ENCODE peak calls at places on chromosomes 7 and 10, in four cellular contexts. R is esophagus squamous epithelium, W is BE2C, Y is pancreas. J is an unnamed sample.
A peak's percentile ranks its signal among the peaks of the same experiment; 100 is the strongest.

GRCh38 chr10:93991596-93992284 is 2.0 kb upstream of the PLCE1 start:
- DNase-seq in R (no peak), W (peak; percentile 7), Y (no peak), J (no peak)

GRCh38 chr10:12603766-12604470 is 254.6 kb downstream of the CAMK1D start:
- DNase-seq in R (no peak), W (no peak), Y (no peak), J (no peak)

GRCh38 chr10:11875499-11876281 is 52.5 kb downstream of the PROSER2 start:
- DNase-seq in R (peak; percentile 11), W (no peak), Y (peak; percentile 87), J (no peak)

GRCh38 chr10:54613162-54613561 is 187.9 kb downstream of the PCDH15 start:
- DNase-seq in R (no peak), W (no peak), Y (no peak), J (no peak)

GRCh38 chr10:44020322-44021111 is 364.4 kb downstream of the CXCL12 start:
- DNase-seq in R (no peak), W (no peak), Y (no peak), J (peak; percentile 37)

GRCh38 chr10:93873427-93874115 is 20.2 kb upstream of the SLC35G1 start:
- DNase-seq in R (no peak), W (no peak), Y (no peak), J (no peak)

GRCh38 chr7:107874605-107875446 is 16.2 kb upstream of the DLD start:
- DNase-seq in R (no peak), W (peak; percentile 57), Y (no peak), J (no peak)

GRCh38 chr7:65004575-65004974 is 1.9 kb downstream of the ERV3-1 start:
- DNase-seq in R (no peak), W (no peak), Y (no peak), J (no peak)

GRCh38 chr7:144132262-144132661 is 9.3 kb downstream of the OR2A14 start:
- DNase-seq in R (no peak), W (no peak), Y (no peak), J (no peak)

GRCh38 chr10:122051609-122052385 is 62.8 kb downstream of the TACC2 start:
- DNase-seq in R (no peak), W (peak; percentile 58), Y (no peak), J (no peak)

GRCh38 chr7:140640727-140641531 is at the start of gene DENND2A:
- DNase-seq in R (no peak), W (peak; percentile 85), Y (peak; percentile 83), J (no peak)

GRCh38 chr10:63901228-63901627 is 380.0 kb downstream of the REEP3 start:
- DNase-seq in R (no peak), W (no peak), Y (no peak), J (no peak)

GRCh38 chr10:71736570-71737355 is 17.2 kb upstream of the C10orf105 start:
- DNase-seq in R (no peak), W (no peak), Y (no peak), J (no peak)

GRCh38 chr7:97145068-97145467 is 27.6 kb downstream of the SDHAF3 start:
- DNase-seq in R (no peak), W (no peak), Y (no peak), J (no peak)

GRCh38 chr7:151168022-151168786 is 710 bp upstream of the GBX1 start:
- DNase-seq in R (no peak), W (peak; percentile 57), Y (peak; percentile 79), J (no peak)

DNA sequence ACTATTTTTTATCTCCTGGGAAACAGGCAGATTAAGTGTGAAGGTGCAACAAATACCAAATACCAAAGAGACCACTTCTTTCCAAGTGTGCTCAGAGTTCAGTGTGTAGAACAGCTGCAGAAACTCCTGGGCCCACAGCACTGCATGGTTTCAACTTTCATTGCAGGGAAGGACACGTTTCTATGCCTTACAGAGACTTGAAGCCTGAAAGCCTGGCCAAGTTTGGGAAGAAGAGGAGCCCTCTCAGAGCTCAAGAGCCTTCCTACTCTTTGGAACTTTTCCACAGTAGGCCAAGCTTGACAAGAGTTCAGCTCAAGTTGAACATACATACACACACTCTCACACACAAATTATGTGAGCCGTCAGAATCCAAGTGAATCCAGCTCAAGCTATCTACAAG is 2.5 kb downstream of the HOXA4 start:
- DNase-seq in R (no peak), W (no peak), Y (no peak), J (no peak)
- H3K4me1 ChIP-seq in R (peaks cover 83% of the 10 kb centered on the region), W (no peaks in the 10 kb centered on the region), Y (no peaks in the 10 kb centered on the region), J (peaks cover 16% of the 10 kb centered on the region)

DNA sequence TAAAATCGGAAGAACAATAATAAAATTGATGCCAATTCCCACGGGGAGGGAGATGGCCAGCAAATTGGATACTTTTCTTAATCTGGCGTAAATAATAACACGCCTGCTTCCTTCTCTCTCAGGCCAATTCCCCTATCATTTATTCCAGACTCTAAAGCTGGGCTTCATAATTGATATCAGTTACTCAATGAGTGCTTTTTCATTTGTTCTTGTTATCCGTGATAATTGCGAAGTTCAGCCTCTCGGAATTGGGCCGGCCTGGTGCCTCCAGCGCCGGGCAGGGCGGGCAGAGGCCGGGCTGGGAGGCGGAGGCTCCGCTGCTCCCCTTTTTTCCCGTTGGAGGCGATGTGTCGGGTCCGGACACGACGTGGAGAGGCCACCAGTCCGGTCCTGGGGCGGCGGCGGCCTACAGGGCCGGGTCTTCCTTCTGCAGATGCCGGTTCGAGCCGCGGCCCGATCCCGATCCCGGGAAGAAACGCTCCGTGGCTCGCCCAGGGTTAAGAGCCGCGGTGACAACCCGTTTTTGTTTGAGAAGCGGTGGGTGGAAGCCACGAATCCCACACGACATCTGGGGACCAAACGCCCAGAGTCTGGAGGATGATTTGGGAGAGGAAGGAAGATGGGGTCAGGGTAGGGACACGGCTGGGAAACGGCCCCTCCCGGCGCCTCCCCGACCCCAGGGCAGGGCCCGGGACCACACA is 13.6 kb downstream of the UNCX start:
- DNase-seq in R (no peak), W (no peak), Y (peak; percentile 44), J (no peak)
- H3K27me3 ChIP-seq in R (peaks cover 68% of the 10 kb centered on the region), W (peaks cover 95% of the 10 kb centered on the region), Y (peaks cover 64% of the 10 kb centered on the region), J (peaks cover 53% of the 10 kb centered on the region)

DNA sequence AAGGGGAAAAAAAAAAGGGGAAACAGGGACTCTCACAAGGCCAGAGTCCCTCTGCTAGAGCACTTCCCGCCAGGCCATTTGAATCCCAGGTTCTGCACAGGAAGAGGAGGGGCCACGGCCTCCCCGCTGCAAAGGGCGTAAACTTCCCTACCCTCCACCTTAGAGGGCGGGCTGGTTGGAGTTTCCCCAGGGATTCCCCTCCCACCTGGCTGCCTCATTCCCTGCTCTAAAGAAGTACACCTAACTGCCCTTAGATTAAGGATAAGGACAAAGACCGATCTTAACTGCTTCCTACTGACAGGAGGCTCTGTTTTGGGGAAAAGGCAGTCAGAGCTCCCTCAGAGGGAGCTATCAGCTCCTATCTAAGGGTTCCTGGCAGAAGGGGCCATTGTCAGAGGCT is 102.0 kb upstream of the ARMC3 start:
- DNase-seq in R (no peak), W (peak; percentile 31), Y (no peak), J (no peak)
- H3K4me3 ChIP-seq in R (no peak overlapping the region), W (no peak overlapping the region), Y (no peak overlapping the region), J (no peak overlapping the region)

GRCh38 chr7:2537981-2538851 is 17.1 kb downstream of the BRAT1 start:
- DNase-seq in R (no peak), W (peak; percentile 35), Y (peak; percentile 77), J (no peak)
- H3K4me1 ChIP-seq in R (peaks cover 6% of the 10 kb centered on the region), W (no peaks in the 10 kb centered on the region), Y (no peaks in the 10 kb centered on the region), J (no peaks in the 10 kb centered on the region)

GRCh38 chr7:12323415-12323814 is 80.2 kb downstream of the VWDE start:
- DNase-seq in R (no peak), W (no peak), Y (no peak), J (no peak)
- H3K27me3 ChIP-seq in R (no peaks in the 10 kb centered on the region), W (no peaks in the 10 kb centered on the region), Y (no peaks in the 10 kb centered on the region), J (no peaks in the 10 kb centered on the region)

GRCh38 chr7:4190021-4190981 is 491.8 kb upstream of the FOXK1 start:
- DNase-seq in R (no peak), W (no peak), Y (peak; percentile 57), J (no peak)

GRCh38 chr7:4191046-4191445 is 491.0 kb upstream of the FOXK1 start:
- DNase-seq in R (no peak), W (no peak), Y (peak; percentile 68), J (no peak)

GRCh38 chr7:4188646-4189045 is 493.4 kb upstream of the FOXK1 start:
- DNase-seq in R (no peak), W (no peak), Y (no peak), J (no peak)

GRCh38 chr7:4191525-4191924 is 490.6 kb upstream of the FOXK1 start:
- DNase-seq in R (no peak), W (no peak), Y (peak; percentile 53), J (no peak)

GRCh38 chr7:4189151-4189570 is 492.9 kb upstream of the FOXK1 start:
- DNase-seq in R (no peak), W (no peak), Y (peak; percentile 96), J (no peak)
- H3K4me3 ChIP-seq in R (peak overlapping the region; percentile 12), W (no peak overlapping the region), Y (no peak overlapping the region), J (no peak overlapping the region)

GRCh38 chr10:86366033-86366901 is at the start of gene GRID1:
- DNase-seq in R (no peak), W (peak; percentile 80), Y (peak; percentile 77), J (no peak)

GRCh38 chr10:86365346-86366032 is 1.1 kb downstream of the GRID1 start:
- DNase-seq in R (no peak), W (no peak), Y (no peak), J (no peak)

GRCh38 chr10:86363184-86363832 is 3.3 kb downstream of the GRID1 start:
- DNase-seq in R (no peak), W (no peak), Y (peak; percentile 81), J (no peak)

GRCh38 chr10:86363833-86364511 is 2.6 kb downstream of the GRID1 start:
- DNase-seq in R (no peak), W (no peak), Y (peak; percentile 70), J (no peak)

DNA sequence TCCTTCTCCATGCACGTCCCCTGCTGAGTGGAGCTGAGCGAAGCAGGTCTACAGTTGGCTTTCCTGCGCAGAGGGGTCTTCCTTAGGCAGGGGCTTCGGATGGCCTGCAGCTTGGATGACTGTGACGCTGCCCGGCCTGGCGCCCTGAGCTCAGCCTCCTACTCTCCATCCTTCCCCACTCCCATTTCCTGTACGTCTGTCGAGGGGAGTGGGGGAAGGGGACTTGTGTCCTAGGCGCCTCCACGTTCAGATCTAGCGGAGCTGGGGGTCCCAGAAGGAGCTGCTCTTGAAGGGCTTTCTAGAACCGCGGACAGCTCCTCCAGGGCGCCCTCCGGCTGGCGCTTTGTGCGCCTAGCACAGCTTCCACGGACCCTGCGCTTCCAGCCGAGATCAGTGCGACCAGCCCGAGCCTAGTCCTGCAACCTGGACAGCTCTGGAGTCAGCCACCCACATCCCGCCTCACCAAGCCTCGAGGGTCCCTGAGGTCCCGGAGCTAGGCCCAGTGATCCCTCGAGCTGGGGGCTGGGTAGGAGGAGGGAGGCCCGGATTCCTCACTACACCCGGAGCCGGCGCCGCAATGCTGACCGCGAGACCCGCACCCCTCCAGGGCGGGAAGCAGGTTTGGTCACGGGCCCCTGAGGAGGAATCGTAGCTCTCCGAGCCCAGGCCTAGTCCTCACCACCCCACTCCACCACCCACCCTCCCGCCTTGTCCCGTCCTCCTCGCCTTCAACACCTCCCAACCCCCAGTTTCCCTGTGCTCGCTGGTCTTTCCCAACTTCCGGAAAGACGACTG is 1.8 kb downstream of the GRID1 start:
- DNase-seq in R (no peak), W (peak; percentile 41), Y (no peak), J (no peak)
- H3K4me1 ChIP-seq in R (peaks cover 54% of the 10 kb centered on the region), W (peaks cover 21% of the 10 kb centered on the region), Y (no peaks in the 10 kb centered on the region), J (peaks cover 39% of the 10 kb centered on the region)

GRCh38 chr10:23198940-23199767 is 7.0 kb downstream of the PTF1A start:
- DNase-seq in R (no peak), W (no peak), Y (peak; percentile 93), J (peak; percentile 58)
- H3K27me3 ChIP-seq in R (no peaks in the 10 kb centered on the region), W (peaks cover 96% of the 10 kb centered on the region), Y (no peaks in the 10 kb centered on the region), J (no peaks in the 10 kb centered on the region)